ENCODE peak calls at places on chromosome 4, in seven cellular contexts. K is uterus, Z is tibial nerve, P is NB4, Y is IMR-90, G is prostate gland, W is spleen. D is an unnamed sample.

GRCh38 chr4:147011386-147011785 is 65.7 kb upstream of the TTC29 start:
- DNase-seq in K (no peak), Z (no peak), P (no peak), Y (no peak), G (no peak), W (no peak), D (no peak)

GRCh38 chr4:151484396-151485102 is 75.6 kb downstream of the FHIP1A start:
- DNase-seq in K (no peak), Z (no peak), P (no peak), Y (peak), G (no peak), W (no peak), D (no peak)

GRCh38 chr4:5568336-5568735 is 140.0 kb downstream of the EVC2 start:
- DNase-seq in K (no peak), Z (no peak), P (no peak), Y (no peak), G (no peak), W (no peak), D (no peak)

GRCh38 chr4:148058160-148058859 is 326.4 kb downstream of the ARHGAP10 start:
- DNase-seq in K (no peak), Z (no peak), P (no peak), Y (no peak), G (no peak), W (no peak), D (no peak)

GRCh38 chr4:178970433-178971140 is 1528.3 kb upstream of the AGA start:
- DNase-seq in K (no peak), Z (no peak), P (no peak), Y (no peak), G (no peak), W (no peak), D (no peak)

GRCh38 chr4:98946359-98946758 is 17.4 kb upstream of the EIF4E start:
- DNase-seq in K (no peak), Z (no peak), P (no peak), Y (no peak), G (no peak), W (no peak), D (no peak)

GRCh38 chr4:164977243-164978164 is at the start of gene TRIM61:
- DNase-seq in K (no peak), Z (no peak), P (no peak), Y (peak), G (no peak), W (no peak), D (peak)

GRCh38 chr4:53646792-53647191 is 55.5 kb upstream of the LNX1 start:
- DNase-seq in K (no peak), Z (no peak), P (no peak), Y (no peak), G (no peak), W (no peak), D (no peak)

GRCh38 chr4:40800064-40800463 is 50.3 kb downstream of the NSUN7 start:
- DNase-seq in K (no peak), Z (no peak), P (no peak), Y (no peak), G (no peak), W (no peak), D (no peak)

GRCh38 chr4:1463927-1464540 is 57.8 kb upstream of the NKX1-1 start:
- DNase-seq in K (peak), Z (no peak), P (no peak), Y (no peak), G (no peak), W (no peak), D (no peak)

GRCh38 chr4:173410106-173410505 is 11.2 kb upstream of the SCRG1 start:
- DNase-seq in K (no peak), Z (no peak), P (peak), Y (no peak), G (no peak), W (no peak), D (no peak)

GRCh38 chr4:85720736-85721135 is 245.8 kb downstream of the ARHGAP24 start:
- DNase-seq in K (no peak), Z (no peak), P (no peak), Y (peak), G (no peak), W (no peak), D (no peak)

GRCh38 chr4:8911311-8912088 is 39.9 kb upstream of the HMX1 start:
- DNase-seq in K (peak), Z (peak), P (peak), Y (no peak), G (no peak), W (peak), D (no peak)

GRCh38 chr4:111813565-111814140 is 331.6 kb upstream of the FAM241A start:
- DNase-seq in K (no peak), Z (no peak), P (no peak), Y (no peak), G (no peak), W (no peak), D (no peak)

GRCh38 chr4:188372856-188373255 is 233.6 kb downstream of the TRIML1 start:
- DNase-seq in K (no peak), Z (no peak), P (no peak), Y (peak), G (no peak), W (no peak), D (no peak)

GRCh38 chr4:155891058-155891457 is 12.4 kb upstream of the TDO2 start:
- DNase-seq in K (no peak), Z (no peak), P (no peak), Y (no peak), G (no peak), W (no peak), D (no peak)

GRCh38 chr4:68630371-68630770 is 40.1 kb downstream of the UGT2B15 start:
- DNase-seq in K (no peak), Z (no peak), P (no peak), Y (no peak), G (no peak), W (no peak), D (no peak)

GRCh38 chr4:28518781-28519180 is 1658.1 kb downstream of the STIM2 start:
- DNase-seq in K (no peak), Z (no peak), P (no peak), Y (peak), G (no peak), W (no peak), D (no peak)

GRCh38 chr4:155377281-155377680 is 516 bp upstream of the MAP9 start:
- DNase-seq in K (no peak), Z (no peak), P (no peak), Y (peak), G (no peak), W (no peak), D (no peak)

GRCh38 chr4:40731792-40732245 is 17.9 kb upstream of the NSUN7 start:
- DNase-seq in K (no peak), Z (no peak), P (peak), Y (no peak), G (peak), W (peak), D (no peak)

GRCh38 chr4:148359769-148360168 is 82.4 kb downstream of the NR3C2 start:
- DNase-seq in K (no peak), Z (no peak), P (no peak), Y (no peak), G (no peak), W (no peak), D (no peak)

GRCh38 chr4:3346146-3346545 is 53.3 kb downstream of the RGS12 start:
- DNase-seq in K (no peak), Z (no peak), P (peak), Y (peak), G (peak), W (no peak), D (peak)

GRCh38 chr4:125266901-125267601 is 47.7 kb upstream of the FAT4 start:
- DNase-seq in K (no peak), Z (no peak), P (no peak), Y (peak), G (no peak), W (no peak), D (no peak)

GRCh38 chr4:150262611-150263010 is 184.4 kb downstream of the DCLK2 start:
- DNase-seq in K (no peak), Z (no peak), P (no peak), Y (no peak), G (no peak), W (no peak), D (no peak)
- TF ChIP-seq POLR2A in K (no peak), Z (no peak), P (no peak), Y (no peak), G (no peak), W (no peak), D (no peak)

GRCh38 chr4:92175250-92175649 is 128.5 kb upstream of the GRID2 start:
- DNase-seq in K (no peak), Z (no peak), P (no peak), Y (no peak), G (no peak), W (no peak), D (no peak)
- TF ChIP-seq POLR2A in K (no peak), Z (no peak), P (no peak), Y (no peak), G (no peak), W (no peak), D (no peak)

DNA sequence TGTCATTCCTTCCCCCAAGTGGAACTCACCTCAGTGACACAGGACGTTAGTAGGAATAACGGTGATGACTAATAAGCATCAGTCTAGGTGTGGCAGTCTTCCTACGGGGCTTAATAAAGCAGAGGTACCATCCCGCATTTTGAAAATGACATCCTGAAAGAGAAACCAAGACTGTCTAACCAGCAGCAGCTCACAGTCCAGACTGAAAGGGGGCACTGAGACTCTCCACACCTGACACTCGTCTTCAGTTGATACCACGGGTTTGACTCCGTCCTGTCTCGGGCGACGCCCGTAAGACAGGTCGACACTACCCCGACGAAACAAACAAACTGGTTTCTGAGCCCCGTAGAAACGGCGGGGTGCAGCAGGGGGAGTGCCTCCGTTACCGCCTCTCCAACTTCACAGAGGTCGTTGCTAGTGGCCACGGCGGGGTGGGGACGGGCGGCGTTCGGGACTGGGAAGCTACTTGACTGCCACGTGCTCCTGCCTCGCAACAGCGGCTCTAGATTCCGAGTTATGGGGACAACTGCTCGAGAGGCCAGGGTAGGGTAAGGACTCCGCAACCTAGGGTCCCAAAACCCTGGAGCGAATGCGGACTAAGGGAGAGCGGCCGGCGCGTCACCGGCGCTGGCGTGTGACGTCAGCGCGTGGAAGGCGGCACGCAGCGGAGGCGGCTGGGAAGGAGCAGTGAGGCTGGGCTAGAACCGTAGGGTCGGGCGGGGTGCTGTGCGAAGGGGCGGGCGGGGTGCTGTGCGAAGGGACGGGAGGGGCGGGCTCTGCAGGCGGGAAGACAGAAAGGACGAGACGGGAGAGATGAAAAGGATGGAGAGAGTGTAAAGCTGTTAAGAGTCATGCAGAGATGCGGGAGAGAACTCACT is at the start of gene NEK1:
- DNase-seq in K (peak), Z (peak), P (peak), Y (peak), G (peak), W (peak), D (peak)
- TF ChIP-seq POLR2A in K (peak), Z (peak), P (peak), Y (peak), G (peak), W (no peak), D (peak)

GRCh38 chr4:47463235-47463956 is at the start of gene COMMD8:
- DNase-seq in K (peak), Z (peak), P (peak), Y (peak), G (peak), W (peak), D (peak)
- TF ChIP-seq POLR2A in K (peak), Z (peak), P (peak), Y (peak), G (peak), W (no peak), D (peak)

DNA sequence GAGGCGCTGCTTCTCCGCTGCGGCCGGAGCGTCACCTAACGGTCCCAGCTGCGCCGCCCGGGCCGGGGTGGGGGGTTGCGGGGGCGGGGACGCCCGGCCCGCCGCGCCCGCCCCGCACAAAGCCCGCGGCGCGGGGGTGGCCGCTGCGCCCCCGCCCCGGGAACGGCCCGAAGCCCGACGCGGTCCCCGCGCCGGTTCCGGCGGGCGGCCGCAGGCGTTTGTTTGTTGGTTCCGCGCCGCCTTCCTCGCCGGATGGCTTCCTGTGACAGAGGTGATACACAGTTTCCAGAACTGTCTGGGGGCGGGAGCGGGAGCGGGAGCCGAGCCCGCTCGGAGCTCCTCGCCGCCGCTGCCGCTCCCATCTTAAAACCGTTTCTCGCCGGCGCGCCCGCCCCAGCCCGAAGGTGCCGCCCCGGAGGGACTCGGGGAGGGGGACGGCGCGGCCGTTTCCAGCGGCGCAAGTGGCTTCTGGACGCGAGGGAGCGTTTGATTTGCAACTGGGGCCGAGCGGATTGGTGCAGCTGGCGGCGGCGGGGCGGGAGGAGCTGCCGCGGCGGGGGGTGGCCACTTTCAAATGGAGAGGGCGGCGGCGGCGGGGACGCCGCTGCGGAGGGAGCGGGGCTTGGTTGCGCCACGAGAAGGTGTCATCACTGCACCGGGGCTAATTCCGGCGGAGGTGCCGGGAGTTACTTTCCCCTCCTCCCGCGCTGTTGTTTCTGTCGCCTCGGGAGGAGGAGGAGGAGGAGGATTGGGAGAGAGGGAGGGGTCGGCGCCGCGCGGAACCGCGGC is 2.3 kb downstream of the JADE1 start:
- DNase-seq in K (peak), Z (peak), P (peak), Y (peak), G (peak), W (peak), D (peak)
- TF ChIP-seq POLR2A in K (peak), Z (peak), P (peak), Y (peak), G (peak), W (peak), D (peak)

GRCh38 chr4:76706581-76706980 is 191.4 kb downstream of the SOWAHB start:
- DNase-seq in K (no peak), Z (no peak), P (no peak), Y (no peak), G (no peak), W (no peak), D (no peak)
- TF ChIP-seq POLR2A in K (no peak), Z (no peak), P (no peak), Y (no peak), G (no peak), W (no peak), D (no peak)

GRCh38 chr4:99949034-99949998 is 759 bp downstream of the H2AZ1 start:
- DNase-seq in K (peak), Z (peak), P (peak), Y (peak), G (peak), W (peak), D (peak)
- TF ChIP-seq POLR2A in K (no peak), Z (no peak), P (peak), Y (no peak), G (peak), W (no peak), D (peak)

D was measured in erythroblast.